ENCODE peak calls at places on chromosomes 11 and 22, in seven cellular contexts. N, K, S, Y, J, D and R are unnamed samples.

GRCh38 chr22:21660904-21661303 is 4.9 kb upstream of the PPIL2 start:
- DNase-seq in N (no peak), K (no peak), S (no peak), Y (no peak), J (no peak), D (no peak), R (no peak)

GRCh38 chr22:27811778-27812177 is 10.2 kb upstream of the MN1 start:
- DNase-seq in N (no peak), K (no peak), S (no peak), Y (no peak), J (no peak), D (no peak), R (no peak)

GRCh38 chr11:108960498-108960897 is 295.6 kb downstream of the DDX10 start:
- DNase-seq in N (no peak), K (no peak), S (no peak), Y (no peak), J (no peak), D (no peak), R (no peak)

GRCh38 chr11:129117595-129118350 is 74.4 kb downstream of the ARHGAP32 start:
- DNase-seq in N (peak), K (peak), S (peak), Y (no peak), J (no peak), D (peak), R (peak)

GRCh38 chr22:19448076-19448607 is 631 bp upstream of the C22orf39 start:
- DNase-seq in N (no peak), K (peak), S (peak), Y (no peak), J (no peak), D (peak), R (peak)

GRCh38 chr22:35568751-35569725 is 28.4 kb downstream of the RASD2 start:
- DNase-seq in N (no peak), K (no peak), S (no peak), Y (no peak), J (no peak), D (no peak), R (no peak)

GRCh38 chr11:130611791-130612251 is 163.4 kb downstream of the ADAMTS15 start:
- DNase-seq in N (no peak), K (no peak), S (no peak), Y (no peak), J (no peak), D (no peak), R (no peak)

GRCh38 chr11:5604896-5605295 is 8.5 kb downstream of the TRIM6 start:
- DNase-seq in N (no peak), K (no peak), S (no peak), Y (no peak), J (no peak), D (no peak), R (no peak)

GRCh38 chr11:19076744-19077589 is 16.4 kb upstream of the MRGPRX2 start:
- DNase-seq in N (peak), K (peak), S (peak), Y (no peak), J (no peak), D (peak), R (peak)

DNA sequence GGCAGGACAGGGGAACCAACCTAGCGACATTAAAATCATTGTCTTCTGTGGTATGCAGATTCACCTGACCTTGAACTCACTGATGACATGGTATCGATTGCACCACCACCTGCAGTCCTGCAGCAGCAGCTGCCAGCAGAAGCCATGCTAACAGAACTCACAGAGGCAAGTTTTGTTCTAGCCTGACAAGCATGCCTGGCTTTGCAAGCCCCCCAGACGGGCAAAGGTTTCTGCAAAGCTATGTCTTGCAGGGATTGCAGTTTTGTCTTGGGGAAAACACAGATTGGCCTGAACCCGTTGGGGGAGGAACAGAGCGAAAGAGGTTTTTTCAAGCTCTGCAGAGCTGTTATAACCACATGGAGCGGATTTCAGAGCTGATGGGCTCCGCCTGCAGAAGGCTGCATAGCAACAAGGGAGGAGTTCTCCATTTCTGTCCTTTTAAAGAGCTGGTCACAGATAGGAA is 221.0 kb downstream of the HIPK3 start:
- DNase-seq in N (no peak), K (peak), S (no peak), Y (no peak), J (peak), D (no peak), R (no peak)
- TF ChIP-seq JUND in N (no peak), K (no peak), S (no peak), Y (no peak), J (no peak), D (no peak), R (no peak)

GRCh38 chr11:111137846-111138245 is 107.7 kb upstream of the POU2AF2 start:
- DNase-seq in N (no peak), K (no peak), S (no peak), Y (no peak), J (no peak), D (no peak), R (no peak)

GRCh38 chr11:111135101-111135500 is 110.4 kb upstream of the POU2AF2 start:
- DNase-seq in N (no peak), K (no peak), S (no peak), Y (no peak), J (no peak), D (no peak), R (no peak)
- TF ChIP-seq JUND in N (no peak), K (no peak), S (no peak), Y (no peak), J (no peak), D (no peak), R (no peak)

GRCh38 chr22:41949297-41949965 is 2.5 kb upstream of the CENPM start:
- DNase-seq in N (no peak), K (no peak), S (no peak), Y (no peak), J (no peak), D (no peak), R (no peak)
- TF ChIP-seq JUND in N (no peak), K (no peak), S (no peak), Y (no peak), J (no peak), D (no peak), R (no peak)

GRCh38 chr11:107040447-107041444 is 22.5 kb upstream of the GUCY1A2 start:
- DNase-seq in N (no peak), K (no peak), S (no peak), Y (no peak), J (peak), D (no peak), R (no peak)

GRCh38 chr11:107042748-107043147 is 24.5 kb upstream of the GUCY1A2 start:
- DNase-seq in N (no peak), K (no peak), S (no peak), Y (no peak), J (no peak), D (peak), R (no peak)

GRCh38 chr11:107044503-107044902 is 26.2 kb upstream of the GUCY1A2 start:
- DNase-seq in N (no peak), K (no peak), S (no peak), Y (no peak), J (no peak), D (no peak), R (no peak)

GRCh38 chr11:107043242-107043991 is 25.1 kb upstream of the GUCY1A2 start:
- DNase-seq in N (no peak), K (no peak), S (no peak), Y (no peak), J (peak), D (no peak), R (no peak)
- TF ChIP-seq JUND in N (peak), K (no peak), S (no peak), Y (no peak), J (peak), D (peak), R (no peak)

GRCh38 chr11:126297004-126297403 is 6.9 kb upstream of the DCPS start:
- DNase-seq in N (no peak), K (no peak), S (no peak), Y (no peak), J (no peak), D (no peak), R (no peak)
- TF ChIP-seq JUND in N (no peak), K (no peak), S (no peak), Y (no peak), J (no peak), D (no peak), R (no peak)

GRCh38 chr11:114075891-114076441 is 16.5 kb downstream of the ZBTB16 start:
- DNase-seq in N (peak), K (peak), S (peak), Y (no peak), J (no peak), D (peak), R (peak)
- TF ChIP-seq JUND in N (no peak), K (no peak), S (no peak), Y (no peak), J (no peak), D (no peak), R (no peak)

DNA sequence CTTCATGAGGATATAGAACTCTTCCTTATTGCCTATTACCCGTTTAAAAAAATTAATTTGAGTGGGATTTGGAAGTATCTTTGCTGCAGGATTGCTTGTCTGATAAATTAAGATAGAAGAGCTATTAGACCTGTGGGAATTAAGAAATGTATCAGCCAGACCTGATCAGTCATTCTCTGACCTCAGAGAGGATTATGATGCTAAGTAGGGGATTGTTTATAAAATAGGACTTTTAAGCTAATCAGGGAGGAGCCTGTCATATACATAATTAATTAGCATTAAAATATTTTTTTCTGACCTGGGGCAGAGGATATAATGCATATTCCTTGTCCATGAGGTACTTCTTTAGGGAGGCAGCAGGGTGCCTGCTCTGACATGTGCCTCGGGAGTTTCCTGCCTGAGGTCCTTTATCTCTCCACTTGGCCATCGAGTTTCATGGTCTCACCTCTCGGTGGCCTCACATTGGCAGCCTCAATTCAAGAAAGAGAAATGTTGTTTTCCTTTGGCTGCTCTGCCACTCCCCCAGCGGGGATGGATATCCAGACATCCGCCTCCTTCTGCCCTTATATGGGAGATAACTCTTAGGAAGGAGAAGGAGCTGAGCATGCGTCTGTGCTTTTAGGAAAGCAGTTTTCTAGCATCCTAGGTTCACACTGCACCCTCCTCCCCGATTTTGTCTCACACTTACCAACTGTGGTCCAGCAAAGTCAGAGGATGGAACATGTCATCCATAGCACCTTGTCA is 41.1 kb downstream of the DIXDC1 start:
- DNase-seq in N (no peak), K (no peak), S (peak), Y (peak), J (no peak), D (peak), R (peak)
- TF ChIP-seq JUND in N (no peak), K (no peak), S (no peak), Y (no peak), J (no peak), D (no peak), R (no peak)